ENCODE peak calls at places on chromosomes 13 and 19, in six cellular contexts. One of them, this sample, is unnamed.

GRCh38 chr19:2381151-2381822 is 21.2 kb downstream of the TMPRSS9 start:
- DNase-seq in SK-N-SH: no peak
- DNase-seq in GM23248: no peak
- DNase-seq in OCI-LY7: no peak
- DNase-seq in PC-3: no peak
- DNase-seq in GM23338: no peak
- DNase-seq in this sample: no peak

GRCh38 chr19:3586124-3586626 is 897 bp downstream of the GIPC3 start:
- DNase-seq in SK-N-SH: peak; percentile 89
- DNase-seq in GM23248: no peak
- DNase-seq in OCI-LY7: peak; percentile 30
- DNase-seq in PC-3: no peak
- DNase-seq in GM23338: peak; percentile 87
- DNase-seq in this sample: no peak

GRCh38 chr19:37963190-37963947 is 56.4 kb downstream of the SIPA1L3 start:
- DNase-seq in SK-N-SH: no peak
- DNase-seq in GM23248: peak; percentile 51
- DNase-seq in OCI-LY7: peak; percentile 26
- DNase-seq in PC-3: no peak
- DNase-seq in GM23338: no peak
- DNase-seq in this sample: no peak

GRCh38 chr19:39237200-39238184 is 7.3 kb downstream of the IFNL3 start:
- DNase-seq in SK-N-SH: no peak
- DNase-seq in GM23248: no peak
- DNase-seq in OCI-LY7: peak; percentile 81
- DNase-seq in PC-3: peak; percentile 52
- DNase-seq in GM23338: peak; percentile 39
- DNase-seq in this sample: peak; percentile 85

GRCh38 chr19:50268501-50268900 is 60.7 kb downstream of the KCNC3 start:
- DNase-seq in SK-N-SH: no peak
- DNase-seq in GM23248: no peak
- DNase-seq in OCI-LY7: no peak
- DNase-seq in PC-3: no peak
- DNase-seq in GM23338: no peak
- DNase-seq in this sample: no peak

GRCh38 chr19:6678690-6679109 is 8.7 kb upstream of the TNFSF14 start:
- DNase-seq in SK-N-SH: no peak
- DNase-seq in GM23248: peak; percentile 78
- DNase-seq in OCI-LY7: no peak
- DNase-seq in PC-3: peak; percentile 79
- DNase-seq in GM23338: no peak
- DNase-seq in this sample: no peak

GRCh38 chr13:46489586-46490023 is 63.4 kb upstream of the LRCH1 start:
- DNase-seq in SK-N-SH: no peak
- DNase-seq in GM23248: peak; percentile 96
- DNase-seq in OCI-LY7: no peak
- DNase-seq in PC-3: peak; percentile 73
- DNase-seq in GM23338: no peak
- DNase-seq in this sample: no peak

GRCh38 chr19:27734496-27735220 is 1478.3 kb downstream of the UQCRFS1 start:
- DNase-seq in SK-N-SH: no peak
- DNase-seq in GM23248: no peak
- DNase-seq in OCI-LY7: no peak
- DNase-seq in PC-3: no peak
- DNase-seq in GM23338: no peak
- DNase-seq in this sample: no peak

GRCh38 chr13:26529441-26529840 is 28.0 kb upstream of the WASF3 start:
- DNase-seq in SK-N-SH: no peak
- DNase-seq in GM23248: peak; percentile 66
- DNase-seq in OCI-LY7: peak; percentile 24
- DNase-seq in PC-3: peak; percentile 60
- DNase-seq in GM23338: peak; percentile 78
- DNase-seq in this sample: peak; percentile 77

GRCh38 chr19:46392252-46392801 is 21.0 kb downstream of the CCDC8 start:
- DNase-seq in SK-N-SH: no peak
- DNase-seq in GM23248: peak; percentile 61
- DNase-seq in OCI-LY7: no peak
- DNase-seq in PC-3: no peak
- DNase-seq in GM23338: no peak
- DNase-seq in this sample: peak; percentile 50

GRCh38 chr13:40345654-40346372 is 320.6 kb downstream of the FOXO1 start:
- DNase-seq in SK-N-SH: no peak
- DNase-seq in GM23248: no peak
- DNase-seq in OCI-LY7: no peak
- DNase-seq in PC-3: no peak
- DNase-seq in GM23338: peak; percentile 18
- DNase-seq in this sample: no peak

GRCh38 chr13:69324109-69324886 is 783.3 kb upstream of the ATXN8OS start:
- DNase-seq in SK-N-SH: peak; percentile 12
- DNase-seq in GM23248: no peak
- DNase-seq in OCI-LY7: peak; percentile 4
- DNase-seq in PC-3: peak; percentile 42
- DNase-seq in GM23338: peak; percentile 32
- DNase-seq in this sample: peak; percentile 39

GRCh38 chr19:15156391-15156790 is 44.4 kb downstream of the NOTCH3 start:
- DNase-seq in SK-N-SH: no peak
- DNase-seq in GM23248: no peak
- DNase-seq in OCI-LY7: no peak
- DNase-seq in PC-3: no peak
- DNase-seq in GM23338: no peak
- DNase-seq in this sample: no peak

GRCh38 chr19:43872547-43873336 is 45.6 kb downstream of the ZNF283 start:
- DNase-seq in SK-N-SH: no peak
- DNase-seq in GM23248: no peak
- DNase-seq in OCI-LY7: no peak
- DNase-seq in PC-3: peak; percentile 12
- DNase-seq in GM23338: peak; percentile 23
- DNase-seq in this sample: no peak

GRCh38 chr13:32284927-32285632 is 30.1 kb downstream of the ZAR1L start:
- DNase-seq in SK-N-SH: no peak
- DNase-seq in GM23248: peak; percentile 63
- DNase-seq in OCI-LY7: no peak
- DNase-seq in PC-3: peak; percentile 82
- DNase-seq in GM23338: no peak
- DNase-seq in this sample: no peak

GRCh38 chr13:46667687-46668281 is 114.8 kb downstream of the LRCH1 start:
- DNase-seq in SK-N-SH: no peak
- DNase-seq in GM23248: peak; percentile 13
- DNase-seq in OCI-LY7: peak; percentile 68
- DNase-seq in PC-3: no peak
- DNase-seq in GM23338: no peak
- DNase-seq in this sample: no peak

GRCh38 chr13:108218044-108218974 is at the start of gene ABHD13:
- DNase-seq in SK-N-SH: peak; percentile 97
- DNase-seq in GM23248: peak; percentile 94
- DNase-seq in OCI-LY7: peak; percentile 89
- DNase-seq in PC-3: peak; percentile 95
- DNase-seq in GM23338: peak; percentile 95
- DNase-seq in this sample: peak; percentile 96

GRCh38 chr19:41926861-41927809 is 1.1 kb downstream of the ERFL start:
- DNase-seq in SK-N-SH: no peak
- DNase-seq in GM23248: no peak
- DNase-seq in OCI-LY7: no peak
- DNase-seq in PC-3: no peak
- DNase-seq in GM23338: no peak
- DNase-seq in this sample: no peak

GRCh38 chr13:44172411-44172810 is 201.2 kb upstream of the SERP2 start:
- DNase-seq in SK-N-SH: no peak
- DNase-seq in GM23248: no peak
- DNase-seq in OCI-LY7: no peak
- DNase-seq in PC-3: peak; percentile 16
- DNase-seq in GM23338: no peak
- DNase-seq in this sample: no peak

GRCh38 chr13:110182003-110182402 is 125.0 kb downstream of the COL4A1 start:
- DNase-seq in SK-N-SH: no peak
- DNase-seq in GM23248: no peak
- DNase-seq in OCI-LY7: no peak
- DNase-seq in PC-3: no peak
- DNase-seq in GM23338: no peak
- DNase-seq in this sample: no peak

DNA sequence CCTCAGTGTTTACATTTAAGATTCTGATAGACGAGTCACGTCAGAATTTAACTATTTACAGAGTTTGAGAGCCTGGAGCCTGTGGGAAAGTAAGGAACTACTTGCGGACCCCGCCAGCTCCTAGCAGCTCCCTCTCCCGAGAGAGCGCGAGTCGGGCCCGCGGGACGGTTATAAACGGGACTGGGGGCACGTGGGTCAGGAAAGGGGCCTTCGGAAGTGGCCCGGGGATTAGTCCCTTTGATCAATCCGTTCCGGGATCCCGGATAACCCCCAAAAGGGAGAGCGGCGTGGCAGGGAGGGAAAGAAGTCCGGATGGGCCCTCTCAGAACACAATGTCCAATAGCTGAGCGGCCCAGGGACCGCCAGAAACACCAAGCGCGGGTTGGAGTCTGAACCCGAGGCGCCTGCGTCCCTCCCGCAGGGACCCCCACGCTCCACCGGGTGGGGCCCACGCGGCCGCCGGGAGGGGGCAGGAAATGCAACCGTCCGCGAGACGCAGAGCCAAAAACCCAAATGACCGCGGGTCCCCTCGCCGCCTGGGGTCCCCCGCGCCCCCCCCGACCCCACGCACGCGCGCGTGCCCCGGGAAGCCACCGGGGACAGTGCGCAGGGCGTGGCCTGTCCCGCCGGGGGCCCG is 3.6 kb downstream of the ZIC5 start:
- DNase-seq in SK-N-SH: peak; percentile 21
- DNase-seq in GM23248: no peak
- DNase-seq in OCI-LY7: no peak
- DNase-seq in PC-3: no peak
- DNase-seq in GM23338: peak; percentile 51
- DNase-seq in this sample: no peak
- H3K27ac ChIP-seq in SK-N-SH: no peak overlapping the region
- H3K27ac ChIP-seq in GM23248: no peak overlapping the region
- H3K27ac ChIP-seq in OCI-LY7: no peak overlapping the region
- H3K27ac ChIP-seq in PC-3: no peak overlapping the region
- H3K27ac ChIP-seq in GM23338: no peak overlapping the region
- H3K27ac ChIP-seq in this sample: no peak overlapping the region

GRCh38 chr19:35344511-35345031 is 3.1 kb upstream of the FFAR1 start:
- DNase-seq in SK-N-SH: no peak
- DNase-seq in GM23248: no peak
- DNase-seq in OCI-LY7: no peak
- DNase-seq in PC-3: no peak
- DNase-seq in GM23338: no peak
- DNase-seq in this sample: no peak

GRCh38 chr19:35347171-35347929 is at the start of gene FFAR1:
- DNase-seq in SK-N-SH: no peak
- DNase-seq in GM23248: no peak
- DNase-seq in OCI-LY7: peak; percentile 89
- DNase-seq in PC-3: no peak
- DNase-seq in GM23338: no peak
- DNase-seq in this sample: no peak

GRCh38 chr19:35347930-35348298 is 212 bp downstream of the FFAR1 start:
- DNase-seq in SK-N-SH: no peak
- DNase-seq in GM23248: no peak
- DNase-seq in OCI-LY7: no peak
- DNase-seq in PC-3: no peak
- DNase-seq in GM23338: no peak
- DNase-seq in this sample: no peak

GRCh38 chr19:35345671-35346111 is 2.0 kb upstream of the FFAR1 start:
- DNase-seq in SK-N-SH: no peak
- DNase-seq in GM23248: no peak
- DNase-seq in OCI-LY7: no peak
- DNase-seq in PC-3: no peak
- DNase-seq in GM23338: no peak
- DNase-seq in this sample: no peak

DNA sequence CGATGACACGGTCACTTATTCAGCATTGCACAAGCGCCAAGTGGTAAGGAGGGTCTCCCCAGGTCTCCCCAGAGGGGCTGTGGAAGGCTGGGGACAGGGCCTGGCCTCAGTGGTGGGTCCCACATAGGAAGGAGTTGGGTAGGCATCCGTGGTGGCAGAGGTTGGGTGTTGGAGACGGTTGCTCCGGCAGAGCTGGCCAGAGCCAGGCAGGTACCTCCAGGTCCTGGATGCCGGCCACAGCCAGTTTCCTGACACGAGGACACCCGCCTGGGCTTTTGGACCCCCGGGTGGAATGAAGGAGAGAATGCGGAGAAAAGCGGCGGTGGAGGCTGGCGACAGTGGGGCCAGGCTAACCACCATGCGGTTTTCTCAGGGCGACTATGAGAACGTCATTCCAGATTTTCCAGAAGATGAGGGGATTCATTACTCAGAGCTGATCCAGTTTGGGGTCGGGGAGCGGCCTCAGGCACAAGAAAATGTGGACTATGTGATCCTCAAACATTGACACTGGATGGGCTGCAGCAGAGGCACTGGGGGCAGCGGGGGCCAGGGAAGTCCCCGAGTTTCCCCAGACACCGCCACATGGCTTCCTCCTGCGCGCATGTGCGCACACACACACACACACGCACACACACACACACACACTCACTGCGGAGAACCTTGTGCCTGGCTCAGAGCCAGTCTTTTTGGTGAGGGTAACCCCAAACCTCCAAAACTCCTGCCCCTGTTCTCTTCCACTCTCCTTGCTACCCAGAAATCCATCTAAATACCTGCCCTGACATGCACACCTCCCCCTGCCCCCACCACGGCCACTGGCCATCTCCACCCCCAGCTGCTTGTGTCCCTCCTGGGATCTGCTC is 1.3 kb upstream of the FFAR1 start:
- DNase-seq in SK-N-SH: no peak
- DNase-seq in GM23248: no peak
- DNase-seq in OCI-LY7: peak; percentile 66
- DNase-seq in PC-3: no peak
- DNase-seq in GM23338: no peak
- DNase-seq in this sample: no peak
- TF ChIP-seq EZH2phosphoT487 in SK-N-SH: no peak
- TF ChIP-seq EZH2phosphoT487 in GM23248: no peak
- TF ChIP-seq EZH2phosphoT487 in OCI-LY7: no peak
- TF ChIP-seq EZH2phosphoT487 in PC-3: no peak
- TF ChIP-seq EZH2phosphoT487 in GM23338: no peak
- TF ChIP-seq EZH2phosphoT487 in this sample: no peak

GRCh38 chr19:31253816-31254551 is 95.3 kb downstream of the TSHZ3 start:
- DNase-seq in SK-N-SH: no peak
- DNase-seq in GM23248: no peak
- DNase-seq in OCI-LY7: no peak
- DNase-seq in PC-3: peak; percentile 46
- DNase-seq in GM23338: no peak
- DNase-seq in this sample: peak; percentile 34
- H3K9me2 ChIP-seq in SK-N-SH: no peaks in the 10 kb centered on the region
- H3K9me2 ChIP-seq in GM23248: no peaks in the 10 kb centered on the region
- H3K9me2 ChIP-seq in OCI-LY7: no peaks in the 10 kb centered on the region
- H3K9me2 ChIP-seq in PC-3: no peaks in the 10 kb centered on the region
- H3K9me2 ChIP-seq in GM23338: peaks cover 6% of the 10 kb centered on the region
- H3K9me2 ChIP-seq in this sample: no peaks in the 10 kb centered on the region

DNA sequence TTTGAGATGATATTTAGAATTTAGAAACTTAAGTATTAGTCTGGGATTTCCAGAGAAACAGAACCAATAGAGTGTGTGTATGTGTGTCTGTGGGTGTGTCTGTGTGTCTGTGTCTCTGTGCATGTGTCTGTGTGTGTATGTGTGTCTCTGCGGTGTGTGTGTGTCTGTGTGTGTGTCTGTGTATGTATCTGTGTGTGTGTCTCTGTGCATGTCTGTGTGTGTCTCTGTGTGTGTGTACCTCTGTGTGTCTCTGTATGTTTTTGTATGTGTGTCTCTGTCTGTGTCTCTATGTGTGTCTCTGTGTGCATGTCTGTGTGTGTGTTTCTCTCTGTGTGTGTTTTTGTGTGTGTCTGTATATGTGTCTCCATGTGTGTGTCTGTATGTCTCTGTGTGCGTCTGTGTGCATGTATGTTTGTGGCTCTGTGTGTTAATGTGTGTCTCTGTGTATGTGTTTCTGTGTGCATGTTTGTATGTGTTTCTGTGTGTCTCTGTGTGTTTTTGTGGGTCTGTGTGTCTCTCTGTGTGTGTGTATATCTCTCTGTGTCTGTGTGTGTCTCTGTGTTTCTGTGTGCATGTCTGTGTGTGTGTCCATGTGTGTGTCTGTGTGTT is 22.0 kb downstream of the GPR42 start:
- DNase-seq in SK-N-SH: no peak
- DNase-seq in GM23248: no peak
- DNase-seq in OCI-LY7: no peak
- DNase-seq in PC-3: no peak
- DNase-seq in GM23338: no peak
- DNase-seq in this sample: no peak
- H3K27ac ChIP-seq in SK-N-SH: no peak overlapping the region
- H3K27ac ChIP-seq in GM23248: no peak overlapping the region
- H3K27ac ChIP-seq in OCI-LY7: no peak overlapping the region
- H3K27ac ChIP-seq in PC-3: no peak overlapping the region
- H3K27ac ChIP-seq in GM23338: no peak overlapping the region
- H3K27ac ChIP-seq in this sample: no peak overlapping the region